ENCODE peak calls at places on chromosome 2, in five cellular contexts. One of them, this sample, is unnamed.

GRCh38 chr2:168439536-168439935 is 16.5 kb upstream of the CERS6 start:
- DNase-seq in RWPE1: no peak
- DNase-seq in mesenchymal stem cell: no peak
- DNase-seq in WTC11: no peak
- DNase-seq in body of pancreas: no peak
- DNase-seq in this sample: no peak

GRCh38 chr2:172647439-172647838 is 88.2 kb upstream of the RAPGEF4 start:
- DNase-seq in RWPE1: no peak
- DNase-seq in body of pancreas: no peak
- DNase-seq in WTC11: no peak
- DNase-seq in mesenchymal stem cell: no peak
- DNase-seq in this sample: no peak

GRCh38 chr2:221552282-221552681 is 19.8 kb downstream of the EPHA4 start:
- DNase-seq in body of pancreas: no peak
- DNase-seq in mesenchymal stem cell: no peak
- DNase-seq in RWPE1: no peak
- DNase-seq in WTC11: no peak
- DNase-seq in this sample: no peak

GRCh38 chr2:38224821-38225450 is 149.0 kb upstream of the CYP1B1 start:
- DNase-seq in RWPE1: no peak
- DNase-seq in WTC11: no peak
- DNase-seq in mesenchymal stem cell: no peak
- DNase-seq in body of pancreas: no peak
- DNase-seq in this sample: no peak

GRCh38 chr2:118431188-118431562 is 342.9 kb downstream of the INSIG2 start:
- DNase-seq in RWPE1: peak; percentile 8
- DNase-seq in body of pancreas: no peak
- DNase-seq in WTC11: no peak
- DNase-seq in mesenchymal stem cell: no peak
- DNase-seq in this sample: no peak

GRCh38 chr2:61937098-61937497 is 31.6 kb downstream of the COMMD1 start:
- DNase-seq in body of pancreas: no peak
- DNase-seq in mesenchymal stem cell: no peak
- DNase-seq in RWPE1: no peak
- DNase-seq in WTC11: no peak
- DNase-seq in this sample: no peak

GRCh38 chr2:107197601-107198000 is 311.6 kb upstream of the ST6GAL2 start:
- DNase-seq in mesenchymal stem cell: no peak
- DNase-seq in body of pancreas: no peak
- DNase-seq in WTC11: no peak
- DNase-seq in RWPE1: no peak
- DNase-seq in this sample: no peak

GRCh38 chr2:119715409-119716295 is 36.7 kb downstream of the TMEM177 start:
- DNase-seq in mesenchymal stem cell: no peak
- DNase-seq in body of pancreas: no peak
- DNase-seq in WTC11: no peak
- DNase-seq in RWPE1: no peak
- DNase-seq in this sample: no peak

GRCh38 chr2:222860740-222861410 is at the start of gene ACSL3:
- DNase-seq in mesenchymal stem cell: peak; percentile 96
- DNase-seq in RWPE1: peak; percentile 89
- DNase-seq in WTC11: peak; percentile 98
- DNase-seq in body of pancreas: peak; percentile 97
- DNase-seq in this sample: peak; percentile 60

GRCh38 chr2:5123597-5124196 is 568.5 kb upstream of the SOX11 start:
- DNase-seq in body of pancreas: no peak
- DNase-seq in mesenchymal stem cell: no peak
- DNase-seq in WTC11: no peak
- DNase-seq in RWPE1: no peak
- DNase-seq in this sample: no peak

GRCh38 chr2:18545384-18545783 is 15.1 kb downstream of the RDH14 start:
- DNase-seq in RWPE1: peak; percentile 62
- DNase-seq in body of pancreas: no peak
- DNase-seq in mesenchymal stem cell: peak; percentile 10
- DNase-seq in WTC11: no peak
- DNase-seq in this sample: peak; percentile 53

GRCh38 chr2:118851650-118852049 is 4.2 kb upstream of the EN1 start:
- DNase-seq in mesenchymal stem cell: no peak
- DNase-seq in WTC11: no peak
- DNase-seq in RWPE1: no peak
- DNase-seq in body of pancreas: no peak
- DNase-seq in this sample: no peak

GRCh38 chr2:22375094-22375493 is 1009.9 kb upstream of the KLHL29 start:
- DNase-seq in mesenchymal stem cell: no peak
- DNase-seq in RWPE1: no peak
- DNase-seq in body of pancreas: no peak
- DNase-seq in WTC11: peak; percentile 71
- DNase-seq in this sample: no peak

GRCh38 chr2:222861411-222862067 is 703 bp downstream of the ACSL3 start:
- DNase-seq in WTC11: peak; percentile 18
- DNase-seq in mesenchymal stem cell: no peak
- DNase-seq in RWPE1: no peak
- DNase-seq in body of pancreas: peak; percentile 49
- DNase-seq in this sample: no peak

GRCh38 chr2:119801040-119801439 is 41.3 kb downstream of the PTPN4 start:
- DNase-seq in mesenchymal stem cell: no peak
- DNase-seq in body of pancreas: no peak
- DNase-seq in WTC11: no peak
- DNase-seq in RWPE1: no peak
- DNase-seq in this sample: no peak

GRCh38 chr2:225841314-225841713 is 441.8 kb downstream of the NYAP2 start:
- DNase-seq in RWPE1: no peak
- DNase-seq in body of pancreas: no peak
- DNase-seq in WTC11: no peak
- DNase-seq in mesenchymal stem cell: peak; percentile 15
- DNase-seq in this sample: no peak

GRCh38 chr2:108585446-108585845 is 51.2 kb downstream of the LIMS1 start:
- DNase-seq in mesenchymal stem cell: peak; percentile 66
- DNase-seq in RWPE1: no peak
- DNase-seq in WTC11: no peak
- DNase-seq in body of pancreas: no peak
- DNase-seq in this sample: no peak

GRCh38 chr2:138707424-138708074 is 72.6 kb downstream of the NXPH2 start:
- DNase-seq in body of pancreas: no peak
- DNase-seq in WTC11: no peak
- DNase-seq in mesenchymal stem cell: peak; percentile 92
- DNase-seq in RWPE1: peak; percentile 14
- DNase-seq in this sample: no peak

GRCh38 chr2:133586978-133587377 is 18.7 kb upstream of the NCKAP5 start:
- DNase-seq in WTC11: no peak
- DNase-seq in mesenchymal stem cell: no peak
- DNase-seq in RWPE1: peak; percentile 40
- DNase-seq in body of pancreas: no peak
- DNase-seq in this sample: peak; percentile 26

GRCh38 chr2:174593574-174594203 is 3.9 kb downstream of the WIPF1 start:
- DNase-seq in WTC11: no peak
- DNase-seq in RWPE1: no peak
- DNase-seq in mesenchymal stem cell: peak; percentile 82
- DNase-seq in body of pancreas: no peak
- DNase-seq in this sample: no peak

GRCh38 chr2:74585406-74586182 is 31.1 kb downstream of the DOK1 start:
- DNase-seq in mesenchymal stem cell: no peak
- DNase-seq in WTC11: no peak
- DNase-seq in RWPE1: no peak
- DNase-seq in body of pancreas: no peak
- DNase-seq in this sample: no peak

GRCh38 chr2:99593692-99594427 is 104.0 kb upstream of the REV1 start:
- DNase-seq in WTC11: no peak
- DNase-seq in RWPE1: no peak
- DNase-seq in body of pancreas: no peak
- DNase-seq in mesenchymal stem cell: peak; percentile 61
- DNase-seq in this sample: no peak

GRCh38 chr2:157460384-157460837 is 16.5 kb upstream of the CYTIP start:
- DNase-seq in body of pancreas: peak; percentile 11
- DNase-seq in WTC11: no peak
- DNase-seq in RWPE1: no peak
- DNase-seq in mesenchymal stem cell: peak; percentile 66
- DNase-seq in this sample: no peak

GRCh38 chr2:54074636-54075341 is 40.6 kb upstream of the ACYP2 start:
- DNase-seq in RWPE1: no peak
- DNase-seq in body of pancreas: no peak
- DNase-seq in mesenchymal stem cell: no peak
- DNase-seq in WTC11: no peak
- DNase-seq in this sample: no peak

GRCh38 chr2:9768388-9768787 is 74.9 kb upstream of the TAF1B start:
- DNase-seq in WTC11: peak; percentile 78
- DNase-seq in RWPE1: no peak
- DNase-seq in body of pancreas: peak; percentile 88
- DNase-seq in mesenchymal stem cell: peak; percentile 32
- DNase-seq in this sample: no peak

GRCh38 chr2:9138507-9139085 is 68.0 kb upstream of the ASAP2 start:
- DNase-seq in mesenchymal stem cell: peak; percentile 30
- DNase-seq in WTC11: peak; percentile 76
- DNase-seq in RWPE1: no peak
- DNase-seq in body of pancreas: no peak
- DNase-seq in this sample: no peak

GRCh38 chr2:146927080-146927714 is 917.6 kb upstream of the ACVR2A start:
- DNase-seq in WTC11: peak; percentile 71
- DNase-seq in RWPE1: peak; percentile 46
- DNase-seq in body of pancreas: peak; percentile 25
- DNase-seq in mesenchymal stem cell: peak; percentile 57
- DNase-seq in this sample: no peak

GRCh38 chr2:217434183-217434620 is 568.6 kb downstream of the TNS1 start:
- DNase-seq in RWPE1: peak; percentile 97
- DNase-seq in WTC11: peak; percentile 74
- DNase-seq in mesenchymal stem cell: peak; percentile 99
- DNase-seq in body of pancreas: peak; percentile 76
- DNase-seq in this sample: peak; percentile 87

GRCh38 chr2:11732587-11732986 is 13.8 kb upstream of the LPIN1 start:
- DNase-seq in WTC11: no peak
- DNase-seq in RWPE1: no peak
- DNase-seq in mesenchymal stem cell: no peak
- DNase-seq in body of pancreas: no peak
- DNase-seq in this sample: peak; percentile 46

GRCh38 chr2:30716117-30716900 is 90.9 kb downstream of the CAPN13 start:
- DNase-seq in WTC11: no peak
- DNase-seq in RWPE1: no peak
- DNase-seq in body of pancreas: peak; percentile 31
- DNase-seq in mesenchymal stem cell: no peak
- DNase-seq in this sample: no peak

GRCh38 chr2:1047485-1047884 is 96.8 kb downstream of the SNTG2 start:
- DNase-seq in RWPE1: no peak
- DNase-seq in WTC11: no peak
- DNase-seq in body of pancreas: no peak
- DNase-seq in mesenchymal stem cell: no peak
- DNase-seq in this sample: no peak

GRCh38 chr2:212361174-212361756 is 177.3 kb downstream of the ERBB4 start:
- DNase-seq in mesenchymal stem cell: no peak
- DNase-seq in WTC11: no peak
- DNase-seq in body of pancreas: no peak
- DNase-seq in RWPE1: no peak
- DNase-seq in this sample: no peak

GRCh38 chr2:31263636-31264190 is 29.8 kb downstream of the EHD3 start:
- DNase-seq in WTC11: no peak
- DNase-seq in body of pancreas: no peak
- DNase-seq in mesenchymal stem cell: no peak
- DNase-seq in RWPE1: no peak
- DNase-seq in this sample: no peak

GRCh38 chr2:121128741-121129659 is 156.0 kb downstream of the TFCP2L1 start:
- DNase-seq in mesenchymal stem cell: peak; percentile 19
- DNase-seq in body of pancreas: peak; percentile 70
- DNase-seq in RWPE1: peak; percentile 36
- DNase-seq in WTC11: peak; percentile 74
- DNase-seq in this sample: peak; percentile 8

GRCh38 chr2:86584164-86584913 is 21.1 kb upstream of the CHMP3 start:
- DNase-seq in body of pancreas: no peak
- DNase-seq in mesenchymal stem cell: peak; percentile 79
- DNase-seq in RWPE1: no peak
- DNase-seq in WTC11: no peak
- DNase-seq in this sample: no peak

GRCh38 chr2:197707316-197708213 is 2.4 kb downstream of the MARS2 start:
- DNase-seq in RWPE1: peak; percentile 55
- DNase-seq in mesenchymal stem cell: peak; percentile 68
- DNase-seq in body of pancreas: no peak
- DNase-seq in WTC11: no peak
- DNase-seq in this sample: no peak

GRCh38 chr2:42338567-42339190 is 22.3 kb downstream of the COX7A2L start:
- DNase-seq in WTC11: no peak
- DNase-seq in body of pancreas: peak; percentile 38
- DNase-seq in RWPE1: no peak
- DNase-seq in mesenchymal stem cell: no peak
- DNase-seq in this sample: no peak

GRCh38 chr2:46213906-46214305 is 83.3 kb upstream of the EPAS1 start:
- DNase-seq in WTC11: no peak
- DNase-seq in RWPE1: no peak
- DNase-seq in mesenchymal stem cell: no peak
- DNase-seq in body of pancreas: no peak
- DNase-seq in this sample: no peak